ENCODE peak calls at places on chromosomes 2 and 18, in four cellular contexts. B is HEK293T, O is tibial artery, E is fibroblast of lung. I is an unnamed sample.

GRCh38 chr2:129936334-129936934 is 43.0 kb upstream of the RAB6C start:
- DNase-seq in B (peak), E (peak), O (peak), I (no peak)

GRCh38 chr2:237691908-237692600 is 64.7 kb downstream of the LRRFIP1 start:
- DNase-seq in B (peak), O (peak), E (peak), I (peak)

GRCh38 chr2:221572821-221573429 is 821 bp upstream of the EPHA4 start:
- DNase-seq in O (peak), E (peak), B (peak), I (peak)

GRCh38 chr2:96065381-96065930 is 30.7 kb upstream of the GPAT2 start:
- DNase-seq in B (no peak), E (no peak), O (no peak), I (no peak)

GRCh38 chr2:168430431-168430830 is 25.6 kb upstream of the CERS6 start:
- DNase-seq in E (no peak), O (no peak), B (no peak), I (no peak)

GRCh38 chr2:204251118-204251757 is 294.0 kb upstream of the PARD3B start:
- DNase-seq in E (no peak), B (no peak), O (no peak), I (no peak)

GRCh38 chr2:208182835-208183234 is 7.0 kb downstream of the C2orf80 start:
- DNase-seq in O (no peak), E (no peak), B (no peak), I (no peak)

GRCh38 chr2:130836501-130837174 is at the start of gene ARHGEF4:
- DNase-seq in E (no peak), O (no peak), B (peak), I (peak)

GRCh38 chr18:37567061-37567993 is 1.7 kb upstream of the CELF4 start:
- DNase-seq in O (no peak), E (no peak), B (no peak), I (no peak)

GRCh38 chr2:79887747-79888374 is 375.0 kb downstream of the CTNNA2 start:
- DNase-seq in O (no peak), B (peak), E (peak), I (peak)

GRCh38 chr2:191635333-191636234 is 42.4 kb upstream of the NABP1 start:
- DNase-seq in B (no peak), E (peak), O (no peak), I (no peak)